ENCODE peak calls at places on chromosome 17, in nine cellular contexts. One of them, this sample, is unnamed. For H3K79me2, the result is how much of the 10 kb centered on the place peaks cover.

GRCh38 chr17:67628580-67629013 is 89.1 kb upstream of the NOL11 start:
- DNase-seq in mesendoderm: peak
- DNase-seq in H9: peak
- DNase-seq in HCT116: no peak
- DNase-seq in MM.1S: no peak
- DNase-seq in neural progenitor cell: peak
- DNase-seq in PC-9: no peak
- DNase-seq in SK-N-SH: peak
- DNase-seq in OCI-LY7: peak
- DNase-seq in this sample: no peak

GRCh38 chr17:50535407-50535806 is 2.9 kb downstream of the EPN3 start:
- DNase-seq in mesendoderm: no peak
- DNase-seq in H9: no peak
- DNase-seq in HCT116: no peak
- DNase-seq in MM.1S: no peak
- DNase-seq in neural progenitor cell: no peak
- DNase-seq in PC-9: no peak
- DNase-seq in SK-N-SH: no peak
- DNase-seq in OCI-LY7: no peak
- DNase-seq in this sample: no peak

GRCh38 chr17:1110844-1111598 is 68.8 kb downstream of the ABR start:
- DNase-seq in mesendoderm: peak
- DNase-seq in H9: peak
- DNase-seq in HCT116: peak
- DNase-seq in MM.1S: no peak
- DNase-seq in neural progenitor cell: no peak
- DNase-seq in PC-9: peak
- DNase-seq in SK-N-SH: peak
- DNase-seq in OCI-LY7: no peak
- DNase-seq in this sample: peak

GRCh38 chr17:48718162-48718780 is 4.0 kb downstream of the PRAC1 start:
- DNase-seq in mesendoderm: no peak
- DNase-seq in H9: no peak
- DNase-seq in HCT116: no peak
- DNase-seq in MM.1S: no peak
- DNase-seq in neural progenitor cell: peak
- DNase-seq in PC-9: no peak
- DNase-seq in SK-N-SH: no peak
- DNase-seq in OCI-LY7: no peak
- DNase-seq in this sample: no peak

GRCh38 chr17:43532581-43532980 is 13.6 kb downstream of the ETV4 start:
- DNase-seq in mesendoderm: no peak
- DNase-seq in H9: no peak
- DNase-seq in HCT116: no peak
- DNase-seq in MM.1S: no peak
- DNase-seq in neural progenitor cell: no peak
- DNase-seq in PC-9: no peak
- DNase-seq in SK-N-SH: no peak
- DNase-seq in OCI-LY7: no peak
- DNase-seq in this sample: no peak

GRCh38 chr17:57486978-57487377 is 230.7 kb downstream of the MSI2 start:
- DNase-seq in mesendoderm: no peak
- DNase-seq in H9: no peak
- DNase-seq in HCT116: no peak
- DNase-seq in MM.1S: no peak
- DNase-seq in neural progenitor cell: no peak
- DNase-seq in PC-9: no peak
- DNase-seq in SK-N-SH: no peak
- DNase-seq in OCI-LY7: no peak
- DNase-seq in this sample: peak

GRCh38 chr17:78674156-78674555 is 97.0 kb upstream of the DNAH17 start:
- DNase-seq in mesendoderm: no peak
- DNase-seq in H9: no peak
- DNase-seq in HCT116: no peak
- DNase-seq in MM.1S: no peak
- DNase-seq in neural progenitor cell: no peak
- DNase-seq in PC-9: no peak
- DNase-seq in SK-N-SH: no peak
- DNase-seq in OCI-LY7: no peak
- DNase-seq in this sample: no peak

GRCh38 chr17:19686400-19687090 is 29.8 kb downstream of the SLC47A2 start:
- DNase-seq in mesendoderm: no peak
- DNase-seq in H9: no peak
- DNase-seq in HCT116: no peak
- DNase-seq in MM.1S: no peak
- DNase-seq in neural progenitor cell: no peak
- DNase-seq in PC-9: no peak
- DNase-seq in SK-N-SH: no peak
- DNase-seq in OCI-LY7: no peak
- DNase-seq in this sample: no peak

GRCh38 chr17:48261297-48261880 is 153.8 kb downstream of the SNX11 start:
- DNase-seq in mesendoderm: peak
- DNase-seq in H9: peak
- DNase-seq in HCT116: peak
- DNase-seq in MM.1S: peak
- DNase-seq in neural progenitor cell: peak
- DNase-seq in PC-9: no peak
- DNase-seq in SK-N-SH: peak
- DNase-seq in OCI-LY7: peak
- DNase-seq in this sample: no peak

GRCh38 chr17:39360537-39360936 is 40.9 kb downstream of the FBXL20 start:
- DNase-seq in mesendoderm: no peak
- DNase-seq in H9: no peak
- DNase-seq in HCT116: no peak
- DNase-seq in MM.1S: no peak
- DNase-seq in neural progenitor cell: no peak
- DNase-seq in PC-9: no peak
- DNase-seq in SK-N-SH: no peak
- DNase-seq in OCI-LY7: no peak
- DNase-seq in this sample: no peak

GRCh38 chr17:40448213-40448638 is 5.0 kb downstream of the IGFBP4 start:
- DNase-seq in mesendoderm: no peak
- DNase-seq in H9: no peak
- DNase-seq in HCT116: no peak
- DNase-seq in MM.1S: no peak
- DNase-seq in neural progenitor cell: no peak
- DNase-seq in PC-9: no peak
- DNase-seq in SK-N-SH: no peak
- DNase-seq in OCI-LY7: no peak
- DNase-seq in this sample: no peak

GRCh38 chr17:70906808-70907207 is 737.5 kb downstream of the KCNJ2 start:
- DNase-seq in mesendoderm: peak
- DNase-seq in H9: peak
- DNase-seq in HCT116: no peak
- DNase-seq in MM.1S: peak
- DNase-seq in neural progenitor cell: peak
- DNase-seq in PC-9: no peak
- DNase-seq in SK-N-SH: peak
- DNase-seq in OCI-LY7: no peak
- DNase-seq in this sample: no peak

GRCh38 chr17:28033972-28034714 is 8.3 kb upstream of the NLK start:
- DNase-seq in mesendoderm: no peak
- DNase-seq in H9: no peak
- DNase-seq in HCT116: no peak
- DNase-seq in MM.1S: no peak
- DNase-seq in neural progenitor cell: no peak
- DNase-seq in PC-9: no peak
- DNase-seq in SK-N-SH: no peak
- DNase-seq in OCI-LY7: no peak
- DNase-seq in this sample: peak

GRCh38 chr17:82330322-82331239 is 3.0 kb downstream of the SECTM1 start:
- DNase-seq in mesendoderm: no peak
- DNase-seq in H9: no peak
- DNase-seq in HCT116: no peak
- DNase-seq in MM.1S: peak
- DNase-seq in neural progenitor cell: no peak
- DNase-seq in PC-9: no peak
- DNase-seq in SK-N-SH: peak
- DNase-seq in OCI-LY7: peak
- DNase-seq in this sample: no peak

GRCh38 chr17:81400154-81400938 is 5.1 kb downstream of the BAHCC1 start:
- DNase-seq in mesendoderm: peak
- DNase-seq in H9: peak
- DNase-seq in HCT116: no peak
- DNase-seq in MM.1S: no peak
- DNase-seq in neural progenitor cell: peak
- DNase-seq in PC-9: no peak
- DNase-seq in SK-N-SH: no peak
- DNase-seq in OCI-LY7: no peak
- DNase-seq in this sample: no peak

GRCh38 chr17:61647044-61647443 is 56.0 kb upstream of the NACA2 start:
- DNase-seq in mesendoderm: no peak
- DNase-seq in H9: no peak
- DNase-seq in HCT116: no peak
- DNase-seq in MM.1S: no peak
- DNase-seq in neural progenitor cell: no peak
- DNase-seq in PC-9: no peak
- DNase-seq in SK-N-SH: no peak
- DNase-seq in OCI-LY7: no peak
- DNase-seq in this sample: no peak

GRCh38 chr17:21374455-21375161 is 1.5 kb upstream of the KCNJ12 start:
- DNase-seq in mesendoderm: peak
- DNase-seq in H9: no peak
- DNase-seq in HCT116: no peak
- DNase-seq in MM.1S: no peak
- DNase-seq in neural progenitor cell: no peak
- DNase-seq in PC-9: no peak
- DNase-seq in SK-N-SH: no peak
- DNase-seq in OCI-LY7: peak
- DNase-seq in this sample: no peak

GRCh38 chr17:68821860-68822693 is 133.1 kb downstream of the ABCA8 start:
- DNase-seq in mesendoderm: no peak
- DNase-seq in H9: no peak
- DNase-seq in HCT116: peak
- DNase-seq in MM.1S: no peak
- DNase-seq in neural progenitor cell: no peak
- DNase-seq in PC-9: peak
- DNase-seq in SK-N-SH: peak
- DNase-seq in OCI-LY7: no peak
- DNase-seq in this sample: peak

GRCh38 chr17:64124609-64125008 is 5.3 kb downstream of the ERN1 start:
- DNase-seq in mesendoderm: no peak
- DNase-seq in H9: no peak
- DNase-seq in HCT116: no peak
- DNase-seq in MM.1S: no peak
- DNase-seq in neural progenitor cell: no peak
- DNase-seq in PC-9: no peak
- DNase-seq in SK-N-SH: no peak
- DNase-seq in OCI-LY7: no peak
- DNase-seq in this sample: no peak

GRCh38 chr17:64125937-64126336 is 4.0 kb downstream of the ERN1 start:
- DNase-seq in mesendoderm: no peak
- DNase-seq in H9: no peak
- DNase-seq in HCT116: no peak
- DNase-seq in MM.1S: no peak
- DNase-seq in neural progenitor cell: no peak
- DNase-seq in PC-9: no peak
- DNase-seq in SK-N-SH: no peak
- DNase-seq in OCI-LY7: no peak
- DNase-seq in this sample: no peak

GRCh38 chr17:64120159-64120558 is 9.8 kb downstream of the ERN1 start:
- DNase-seq in mesendoderm: no peak
- DNase-seq in H9: no peak
- DNase-seq in HCT116: no peak
- DNase-seq in MM.1S: no peak
- DNase-seq in neural progenitor cell: no peak
- DNase-seq in PC-9: no peak
- DNase-seq in SK-N-SH: no peak
- DNase-seq in OCI-LY7: no peak
- DNase-seq in this sample: no peak

GRCh38 chr17:64126918-64127317 is 3.0 kb downstream of the ERN1 start:
- DNase-seq in mesendoderm: no peak
- DNase-seq in H9: no peak
- DNase-seq in HCT116: no peak
- DNase-seq in MM.1S: no peak
- DNase-seq in neural progenitor cell: no peak
- DNase-seq in PC-9: no peak
- DNase-seq in SK-N-SH: no peak
- DNase-seq in OCI-LY7: no peak
- DNase-seq in this sample: no peak

DNA sequence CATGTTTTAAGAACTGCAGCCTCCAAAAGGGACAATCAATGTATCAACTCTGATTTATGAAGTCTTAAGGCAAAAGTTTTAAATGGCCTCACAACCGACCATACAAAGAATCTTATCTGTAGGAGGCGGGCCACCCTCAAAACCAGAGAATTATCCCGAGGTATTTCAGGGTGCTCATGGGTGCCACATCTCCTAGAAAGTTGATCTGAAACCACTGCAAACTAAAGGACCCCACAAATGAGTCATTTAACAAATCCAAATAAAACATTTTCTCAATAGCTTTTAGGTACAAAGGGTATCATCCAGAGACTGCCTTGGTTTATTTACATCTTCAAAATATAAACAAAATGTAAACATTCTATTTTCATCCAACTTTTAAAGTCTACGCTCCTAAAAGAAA is 6.8 kb downstream of the ERN1 start:
- DNase-seq in mesendoderm: no peak
- DNase-seq in H9: no peak
- DNase-seq in HCT116: no peak
- DNase-seq in MM.1S: no peak
- DNase-seq in neural progenitor cell: no peak
- DNase-seq in PC-9: no peak
- DNase-seq in SK-N-SH: no peak
- DNase-seq in OCI-LY7: no peak
- DNase-seq in this sample: no peak
- H3K79me2 ChIP-seq in mesendoderm: under half
- H3K79me2 ChIP-seq in H9: under half
- H3K79me2 ChIP-seq in HCT116: under half
- H3K79me2 ChIP-seq in MM.1S: half or more
- H3K79me2 ChIP-seq in neural progenitor cell: under half
- H3K79me2 ChIP-seq in PC-9: half or more
- H3K79me2 ChIP-seq in SK-N-SH: under half
- H3K79me2 ChIP-seq in OCI-LY7: half or more
- H3K79me2 ChIP-seq in this sample: under half

GRCh38 chr17:66344473-66344872 is 42.1 kb downstream of the PRKCA start:
- DNase-seq in mesendoderm: no peak
- DNase-seq in H9: no peak
- DNase-seq in HCT116: no peak
- DNase-seq in MM.1S: no peak
- DNase-seq in neural progenitor cell: no peak
- DNase-seq in PC-9: no peak
- DNase-seq in SK-N-SH: no peak
- DNase-seq in OCI-LY7: no peak
- DNase-seq in this sample: no peak
- H3K27ac ChIP-seq in mesendoderm: no peak
- H3K27ac ChIP-seq in H9: no peak
- H3K27ac ChIP-seq in HCT116: no peak
- H3K27ac ChIP-seq in MM.1S: no peak
- H3K27ac ChIP-seq in neural progenitor cell: no peak
- H3K27ac ChIP-seq in PC-9: no peak
- H3K27ac ChIP-seq in SK-N-SH: no peak
- H3K27ac ChIP-seq in OCI-LY7: no peak
- H3K27ac ChIP-seq in this sample: no peak

GRCh38 chr17:35053204-35053603 is 10.3 kb downstream of the RFFL start:
- DNase-seq in mesendoderm: no peak
- DNase-seq in H9: no peak
- DNase-seq in HCT116: no peak
- DNase-seq in MM.1S: no peak
- DNase-seq in neural progenitor cell: no peak
- DNase-seq in PC-9: no peak
- DNase-seq in SK-N-SH: no peak
- DNase-seq in OCI-LY7: no peak
- DNase-seq in this sample: no peak
- H3K79me2 ChIP-seq in mesendoderm: under half
- H3K79me2 ChIP-seq in H9: under half
- H3K79me2 ChIP-seq in HCT116: under half
- H3K79me2 ChIP-seq in MM.1S: under half
- H3K79me2 ChIP-seq in neural progenitor cell: under half
- H3K79me2 ChIP-seq in PC-9: under half
- H3K79me2 ChIP-seq in SK-N-SH: under half
- H3K79me2 ChIP-seq in OCI-LY7: under half
- H3K79me2 ChIP-seq in this sample: under half

GRCh38 chr17:45948498-45948880 is 50.6 kb upstream of the STH start:
- DNase-seq in mesendoderm: peak
- DNase-seq in H9: no peak
- DNase-seq in HCT116: no peak
- DNase-seq in MM.1S: no peak
- DNase-seq in neural progenitor cell: no peak
- DNase-seq in PC-9: no peak
- DNase-seq in SK-N-SH: no peak
- DNase-seq in OCI-LY7: no peak
- DNase-seq in this sample: no peak
- H3K27ac ChIP-seq in mesendoderm: no peak
- H3K27ac ChIP-seq in H9: no peak
- H3K27ac ChIP-seq in HCT116: peak
- H3K27ac ChIP-seq in MM.1S: no peak
- H3K27ac ChIP-seq in neural progenitor cell: no peak
- H3K27ac ChIP-seq in PC-9: peak
- H3K27ac ChIP-seq in SK-N-SH: no peak
- H3K27ac ChIP-seq in OCI-LY7: no peak
- H3K27ac ChIP-seq in this sample: no peak

This sample was measured in keratinocyte.